ENCODE peak calls at places on chromosomes 2 and 18, in six cellular contexts. P is HL-60, R is gastrocnemius medialis, Q is vagina, U is kidney epithelial cell, C is fibroblast of the aortic adventitia. I is an unnamed sample.

GRCh38 chr2:240570531-240571313 is 2.4 kb downstream of the RNPEPL1 start:
- DNase-seq in P (no peak), R (no peak), Q (no peak), U (no peak), C (no peak), I (no peak)

GRCh38 chr18:58796205-58796604 is 68.5 kb upstream of the ZNF532 start:
- DNase-seq in P (no peak), R (no peak), Q (no peak), U (no peak), C (no peak), I (no peak)

GRCh38 chr2:5497874-5498273 is 194.3 kb upstream of the SOX11 start:
- DNase-seq in P (no peak), R (no peak), Q (no peak), U (no peak), C (no peak), I (no peak)

GRCh38 chr2:25444608-25445270 is 103.0 kb upstream of the DNMT3A start:
- DNase-seq in P (no peak), R (no peak), Q (no peak), U (no peak), C (no peak), I (no peak)

GRCh38 chr2:112150851-112151250 is 12.7 kb downstream of the FBLN7 start:
- DNase-seq in P (no peak), R (no peak), Q (no peak), U (no peak), C (no peak), I (no peak)

GRCh38 chr2:831638-832037 is 119.0 kb upstream of the SNTG2 start:
- DNase-seq in P (no peak), R (no peak), Q (no peak), U (no peak), C (no peak), I (no peak)

GRCh38 chr2:238103465-238104070 is 3.4 kb downstream of the ESPNL start:
- DNase-seq in P (no peak), R (no peak), Q (no peak), U (no peak), C (no peak), I (no peak)

GRCh38 chr2:84782717-84783442 is 98.0 kb downstream of the TRABD2A start:
- DNase-seq in P (no peak), R (no peak), Q (no peak), U (no peak), C (no peak), I (no peak)

GRCh38 chr2:30216157-30216556 is 15.2 kb upstream of the LBH start:
- DNase-seq in P (no peak), R (no peak), Q (no peak), U (no peak), C (peak), I (no peak)

GRCh38 chr2:212863185-212863588 is 288.2 kb downstream of the IKZF2 start:
- DNase-seq in P (peak), R (no peak), Q (no peak), U (no peak), C (peak), I (no peak)

GRCh38 chr18:6976935-6977334 is 140.7 kb downstream of the LAMA1 start:
- DNase-seq in P (no peak), R (no peak), Q (no peak), U (no peak), C (no peak), I (no peak)

GRCh38 chr2:48145845-48146452 is 239.7 kb upstream of the FBXO11 start:
- DNase-seq in P (peak), R (no peak), Q (no peak), U (no peak), C (peak), I (no peak)

GRCh38 chr2:225030089-225030653 is 12.1 kb downstream of the DOCK10 start:
- DNase-seq in P (no peak), R (no peak), Q (no peak), U (no peak), C (no peak), I (no peak)

GRCh38 chr2:120858361-120858760 is 122.7 kb downstream of the GLI2 start:
- DNase-seq in P (no peak), R (no peak), Q (no peak), U (no peak), C (no peak), I (no peak)

GRCh38 chr2:18266188-18266587 is 294.3 kb downstream of the RDH14 start:
- DNase-seq in P (no peak), R (no peak), Q (no peak), U (no peak), C (no peak), I (no peak)

GRCh38 chr18:70384181-70384790 is 95.4 kb downstream of the SOCS6 start:
- DNase-seq in P (no peak), R (no peak), Q (no peak), U (peak), C (peak), I (peak)

GRCh38 chr2:10171006-10171800 is 48.7 kb downstream of the RRM2 start:
- DNase-seq in P (no peak), R (no peak), Q (no peak), U (no peak), C (no peak), I (no peak)

GRCh38 chr2:165675551-165675968 is 118.5 kb downstream of the GALNT3 start:
- DNase-seq in P (no peak), R (no peak), Q (no peak), U (peak), C (no peak), I (no peak)

GRCh38 chr2:105323117-105323516 is 6.4 kb downstream of the TGFBRAP1 start:
- DNase-seq in P (no peak), R (no peak), Q (no peak), U (no peak), C (no peak), I (no peak)

GRCh38 chr18:77131100-77131651 is 1.4 kb downstream of the MBP start:
- DNase-seq in P (no peak), R (no peak), Q (no peak), U (no peak), C (peak), I (no peak)

GRCh38 chr18:8801263-8801901 is 96.0 kb downstream of the MTCL1 start:
- DNase-seq in P (no peak), R (no peak), Q (no peak), U (no peak), C (peak), I (peak)

GRCh38 chr2:12921321-12921720 is 204.6 kb downstream of the TRIB2 start:
- DNase-seq in P (no peak), R (no peak), Q (no peak), U (no peak), C (no peak), I (no peak)

GRCh38 chr2:65357959-65358294 is 74.5 kb downstream of the SPRED2 start:
- DNase-seq in P (no peak), R (no peak), Q (no peak), U (no peak), C (peak), I (no peak)

GRCh38 chr2:161207941-161208340 is 47.7 kb downstream of the TANK start:
- DNase-seq in P (no peak), R (no peak), Q (no peak), U (no peak), C (no peak), I (no peak)

GRCh38 chr2:135409436-135409835 is 121.6 kb downstream of the ZRANB3 start:
- DNase-seq in P (no peak), R (no peak), Q (no peak), U (no peak), C (no peak), I (no peak)

GRCh38 chr2:239814917-239815637 is 210.1 kb downstream of the NDUFA10 start:
- DNase-seq in P (no peak), R (no peak), Q (no peak), U (no peak), C (peak), I (no peak)

GRCh38 chr2:20617892-20618467 is 32.9 kb downstream of the HS1BP3 start:
- DNase-seq in P (peak), R (peak), Q (no peak), U (no peak), C (peak), I (peak)

GRCh38 chr18:80175451-80176235 is 66.6 kb downstream of the ADNP2 start:
- DNase-seq in P (no peak), R (no peak), Q (no peak), U (no peak), C (no peak), I (no peak)

GRCh38 chr2:214096200-214096599 is 314.7 kb upstream of the VWC2L start:
- DNase-seq in P (no peak), R (no peak), Q (no peak), U (no peak), C (no peak), I (no peak)

GRCh38 chr2:96715658-96716057 is 24.2 kb downstream of the LMAN2L start:
- DNase-seq in P (no peak), R (no peak), Q (no peak), U (no peak), C (no peak), I (no peak)

GRCh38 chr2:18612133-18612532 is 22.8 kb upstream of the NT5C1B start:
- DNase-seq in P (no peak), R (no peak), Q (no peak), U (no peak), C (peak), I (no peak)

GRCh38 chr18:73118121-73118816 is 250.5 kb upstream of the NETO1 start:
- DNase-seq in P (no peak), R (no peak), Q (no peak), U (no peak), C (peak), I (no peak)

GRCh38 chr18:5488844-5489243 is 55.0 kb downstream of the EPB41L3 start:
- DNase-seq in P (no peak), R (no peak), Q (no peak), U (no peak), C (peak), I (no peak)

GRCh38 chr2:235670974-235671787 is 177.3 kb downstream of the AGAP1 start:
- DNase-seq in P (no peak), R (no peak), Q (no peak), U (no peak), C (no peak), I (no peak)

GRCh38 chr18:57791192-57791591 is 11.9 kb downstream of the ATP8B1 start:
- DNase-seq in P (no peak), R (no peak), Q (no peak), U (no peak), C (no peak), I (no peak)
- TF ChIP-seq CTCF in P (no peak), R (no peak), Q (no peak), U (no peak), C (no peak), I (no peak)

GRCh38 chr2:58240595-58240937 is 559 bp downstream of the FANCL start:
- DNase-seq in P (no peak), R (no peak), Q (no peak), U (no peak), C (peak), I (no peak)

GRCh38 chr2:58235170-58235569 is 6.0 kb downstream of the FANCL start:
- DNase-seq in P (no peak), R (no peak), Q (no peak), U (no peak), C (no peak), I (no peak)

GRCh38 chr2:58237741-58238140 is 3.4 kb downstream of the FANCL start:
- DNase-seq in P (no peak), R (no peak), Q (no peak), U (no peak), C (no peak), I (no peak)

GRCh38 chr2:58239243-58239642 is 1.9 kb downstream of the FANCL start:
- DNase-seq in P (no peak), R (no peak), Q (no peak), U (no peak), C (no peak), I (no peak)

DNA sequence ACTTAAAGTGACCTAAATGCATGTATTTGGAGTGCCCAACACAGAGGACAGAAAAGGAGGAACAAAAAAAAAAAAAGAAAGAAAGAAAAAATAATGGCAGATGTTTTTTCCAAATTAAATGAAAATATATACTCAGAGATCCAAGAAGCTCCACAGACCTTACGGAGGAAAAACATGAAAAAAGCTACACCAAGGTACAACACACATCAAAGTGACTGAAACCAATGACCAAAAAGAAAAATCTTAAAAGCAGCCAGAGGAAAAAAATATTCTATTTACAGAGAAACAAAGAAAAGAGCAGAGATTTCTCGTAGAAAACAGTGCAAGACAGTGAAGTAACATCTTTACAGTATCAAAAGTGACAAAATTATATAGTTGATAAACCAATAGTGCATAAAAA is 5.1 kb downstream of the FANCL start:
- DNase-seq in P (no peak), R (no peak), Q (no peak), U (no peak), C (no peak), I (no peak)
- H3K4me3 ChIP-seq in P (no peak), R (no peak), Q (no peak), U (no peak), C (no peak), I (no peak)

GRCh38 chr2:168293766-168294165 is 46.4 kb upstream of the STK39 start:
- DNase-seq in P (no peak), R (no peak), Q (no peak), U (no peak), C (no peak), I (no peak)
- TF ChIP-seq CTCF in P (no peak), R (no peak), Q (no peak), U (no peak), C (no peak), I (no peak)

GRCh38 chr2:181444654-181445053 is 12.5 kb upstream of the ITGA4 start:
- DNase-seq in P (no peak), R (no peak), Q (no peak), U (no peak), C (no peak), I (no peak)

DNA sequence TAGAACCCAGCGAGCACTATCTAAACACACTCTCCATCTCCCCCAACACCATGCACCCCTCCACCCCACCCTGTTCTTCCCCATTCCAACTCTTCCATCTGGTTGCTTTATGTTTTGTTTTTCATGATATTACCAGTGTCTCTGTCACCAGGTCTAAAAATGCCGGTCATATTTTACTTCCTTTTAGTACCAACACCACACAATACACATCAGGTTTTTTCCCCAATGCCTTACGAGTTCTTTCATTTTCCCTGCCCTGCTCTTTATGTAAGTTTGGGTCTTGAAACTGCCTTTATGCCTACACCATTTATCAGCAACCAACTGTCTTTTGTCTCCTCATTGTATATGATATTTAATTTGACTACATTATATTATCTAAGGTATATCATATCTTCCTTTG is 10.1 kb upstream of the ITGA4 start:
- DNase-seq in P (no peak), R (no peak), Q (no peak), U (no peak), C (no peak), I (no peak)
- H3K4me3 ChIP-seq in P (no peak), R (no peak), Q (no peak), U (no peak), C (no peak), I (no peak)

GRCh38 chr2:137093116-137093515 is 327.8 kb downstream of the THSD7B start:
- DNase-seq in P (no peak), R (no peak), Q (no peak), U (no peak), C (no peak), I (no peak)

GRCh38 chr2:137091704-137092103 is 326.4 kb downstream of the THSD7B start:
- DNase-seq in P (no peak), R (no peak), Q (no peak), U (no peak), C (no peak), I (no peak)

GRCh38 chr2:137096187-137096586 is 330.8 kb downstream of the THSD7B start:
- DNase-seq in P (no peak), R (no peak), Q (no peak), U (no peak), C (no peak), I (no peak)

DNA sequence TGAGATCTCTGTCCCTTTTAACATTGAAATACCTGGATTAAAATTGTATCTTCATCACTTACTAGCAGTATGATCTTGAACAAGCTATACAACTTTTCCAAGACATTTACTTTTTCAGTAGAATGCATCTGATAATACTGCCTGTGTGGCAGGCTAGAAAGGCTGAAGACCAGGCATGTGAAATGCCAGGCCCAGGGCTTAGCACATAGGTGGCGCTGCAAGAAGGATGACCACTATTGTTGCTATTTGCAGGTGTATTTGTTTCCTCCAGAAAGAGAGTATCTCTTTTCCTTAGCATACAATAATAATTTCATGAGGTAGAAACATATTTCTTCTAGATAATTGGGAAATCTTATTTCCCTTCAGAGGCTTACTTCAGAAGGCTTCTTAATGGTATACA is 331.3 kb downstream of the THSD7B start:
- DNase-seq in P (no peak), R (no peak), Q (no peak), U (no peak), C (no peak), I (no peak)
- TF ChIP-seq CTCF in P (no peak), R (no peak), Q (no peak), U (no peak), C (no peak), I (no peak)

DNA sequence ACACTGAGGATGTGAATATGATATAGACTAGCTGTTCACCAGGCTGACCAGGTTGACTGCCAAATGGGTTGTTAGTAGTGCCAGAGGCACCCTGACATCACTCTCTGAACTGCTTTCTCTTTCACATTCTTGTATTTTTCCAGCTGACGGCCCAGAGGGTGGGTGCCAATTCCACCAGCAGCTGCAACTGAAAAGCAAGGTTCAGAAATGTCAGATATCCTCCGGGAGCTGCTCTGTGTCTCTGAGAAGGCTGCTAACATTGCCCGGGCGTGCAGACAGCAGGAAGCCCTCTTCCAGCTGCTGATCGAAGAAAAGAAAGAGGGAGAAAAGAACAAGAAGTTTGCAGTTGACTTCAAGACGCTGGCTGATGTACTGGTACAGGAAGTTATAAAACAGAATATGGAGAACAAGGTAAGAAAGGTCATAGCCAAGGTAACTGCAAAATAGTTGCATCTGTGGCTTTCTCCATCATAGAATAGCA is 16.5 kb downstream of the INPP1 start:
- DNase-seq in P (no peak), R (peak), Q (no peak), U (no peak), C (peak), I (no peak)
- H3K4me3 ChIP-seq in P (no peak), R (peak), Q (peak), U (no peak), C (peak), I (peak)

GRCh38 chr2:69603146-69603743 is 40.3 kb downstream of the AAK1 start:
- DNase-seq in P (no peak), R (no peak), Q (peak), U (no peak), C (peak), I (no peak)

GRCh38 chr2:69604026-69604678 is 39.4 kb downstream of the AAK1 start:
- DNase-seq in P (no peak), R (no peak), Q (no peak), U (no peak), C (no peak), I (no peak)

GRCh38 chr2:69608109-69608508 is 35.4 kb downstream of the AAK1 start:
- DNase-seq in P (no peak), R (no peak), Q (no peak), U (no peak), C (no peak), I (no peak)

GRCh38 chr2:69604844-69605243 is 38.7 kb downstream of the AAK1 start:
- DNase-seq in P (no peak), R (no peak), Q (no peak), U (no peak), C (no peak), I (no peak)

GRCh38 chr2:69605332-69605731 is 38.2 kb downstream of the AAK1 start:
- DNase-seq in P (no peak), R (no peak), Q (no peak), U (no peak), C (no peak), I (no peak)
- TF ChIP-seq CTCF in P (no peak), R (no peak), Q (no peak), U (no peak), C (no peak), I (no peak)

GRCh38 chr2:126885701-126886121 is 13.0 kb upstream of the TEX51 start:
- DNase-seq in P (no peak), R (no peak), Q (peak), U (no peak), C (peak), I (no peak)
- H3K4me3 ChIP-seq in P (no peak), R (peak), Q (peak), U (peak), C (peak), I (peak)

GRCh38 chr2:75605770-75606535 is 40.6 kb upstream of the MRPL19 start:
- DNase-seq in P (no peak), R (no peak), Q (peak), U (peak), C (peak), I (peak)
- TF ChIP-seq CTCF in P (no peak), R (no peak), Q (no peak), U (peak), C (peak), I (peak)

I was measured in HFF-Myc.